ENCODE peak calls at places on chromosomes 13 and 19, in ten cellular contexts. One of them, this sample, is unnamed.

GRCh38 chr19:53172892-53173291 is 14.0 kb upstream of the ZNF347 start:
- DNase-seq in OCI-LY7: no peak
- DNase-seq in cardiac fibroblast: peak
- DNase-seq in GM23338: no peak
- DNase-seq in neural crest cell: no peak
- DNase-seq in H7: no peak
- DNase-seq in HuH-7: no peak
- DNase-seq in endodermal cell: no peak
- DNase-seq in renal cortical epithelial cell: no peak
- DNase-seq in NK-92 treated with Interleukin-12 subunit alpha and Interleukin-12 subunit beta, amount 100 ng/mL, for 24 hours: no peak
- DNase-seq in this sample: no peak

GRCh38 chr19:2770055-2771013 is 12.7 kb downstream of the SGTA start:
- DNase-seq in NK-92 treated with Interleukin-12 subunit alpha and Interleukin-12 subunit beta, amount 100 ng/mL, for 24 hours: no peak
- DNase-seq in HuH-7: no peak
- DNase-seq in GM23338: no peak
- DNase-seq in endodermal cell: no peak
- DNase-seq in cardiac fibroblast: peak
- DNase-seq in H7: peak
- DNase-seq in renal cortical epithelial cell: no peak
- DNase-seq in neural crest cell: no peak
- DNase-seq in OCI-LY7: no peak
- DNase-seq in this sample: peak

GRCh38 chr13:109846185-109846584 is 59.8 kb upstream of the IRS2 start:
- DNase-seq in renal cortical epithelial cell: no peak
- DNase-seq in endodermal cell: no peak
- DNase-seq in GM23338: no peak
- DNase-seq in H7: no peak
- DNase-seq in NK-92 treated with Interleukin-12 subunit alpha and Interleukin-12 subunit beta, amount 100 ng/mL, for 24 hours: no peak
- DNase-seq in neural crest cell: no peak
- DNase-seq in cardiac fibroblast: no peak
- DNase-seq in OCI-LY7: no peak
- DNase-seq in HuH-7: no peak
- DNase-seq in this sample: no peak

GRCh38 chr19:17385878-17386611 is 8.0 kb downstream of the CCDC194 start:
- DNase-seq in GM23338: peak
- DNase-seq in neural crest cell: peak
- DNase-seq in renal cortical epithelial cell: peak
- DNase-seq in HuH-7: peak
- DNase-seq in cardiac fibroblast: peak
- DNase-seq in endodermal cell: peak
- DNase-seq in NK-92 treated with Interleukin-12 subunit alpha and Interleukin-12 subunit beta, amount 100 ng/mL, for 24 hours: peak
- DNase-seq in OCI-LY7: peak
- DNase-seq in H7: peak
- DNase-seq in this sample: peak

GRCh38 chr13:20191902-20192469 is 752 bp downstream of the GJB2 start:
- DNase-seq in neural crest cell: no peak
- DNase-seq in GM23338: peak
- DNase-seq in OCI-LY7: no peak
- DNase-seq in endodermal cell: peak
- DNase-seq in NK-92 treated with Interleukin-12 subunit alpha and Interleukin-12 subunit beta, amount 100 ng/mL, for 24 hours: no peak
- DNase-seq in HuH-7: peak
- DNase-seq in renal cortical epithelial cell: peak
- DNase-seq in cardiac fibroblast: peak
- DNase-seq in H7: peak
- DNase-seq in this sample: no peak

GRCh38 chr19:14113762-14114414 is 3.7 kb downstream of the PRKACA start:
- DNase-seq in OCI-LY7: peak
- DNase-seq in NK-92 treated with Interleukin-12 subunit alpha and Interleukin-12 subunit beta, amount 100 ng/mL, for 24 hours: no peak
- DNase-seq in H7: peak
- DNase-seq in endodermal cell: peak
- DNase-seq in GM23338: peak
- DNase-seq in renal cortical epithelial cell: no peak
- DNase-seq in HuH-7: no peak
- DNase-seq in neural crest cell: peak
- DNase-seq in cardiac fibroblast: no peak
- DNase-seq in this sample: peak

GRCh38 chr13:80462567-80462966 is 121.6 kb upstream of the SPRY2 start:
- DNase-seq in H7: no peak
- DNase-seq in endodermal cell: no peak
- DNase-seq in cardiac fibroblast: no peak
- DNase-seq in GM23338: no peak
- DNase-seq in OCI-LY7: no peak
- DNase-seq in NK-92 treated with Interleukin-12 subunit alpha and Interleukin-12 subunit beta, amount 100 ng/mL, for 24 hours: no peak
- DNase-seq in neural crest cell: no peak
- DNase-seq in renal cortical epithelial cell: no peak
- DNase-seq in HuH-7: no peak
- DNase-seq in this sample: peak

GRCh38 chr19:13692096-13692495 is 72.2 kb upstream of the MRI1 start:
- DNase-seq in cardiac fibroblast: peak
- DNase-seq in HuH-7: no peak
- DNase-seq in neural crest cell: no peak
- DNase-seq in H7: no peak
- DNase-seq in renal cortical epithelial cell: peak
- DNase-seq in NK-92 treated with Interleukin-12 subunit alpha and Interleukin-12 subunit beta, amount 100 ng/mL, for 24 hours: no peak
- DNase-seq in OCI-LY7: no peak
- DNase-seq in endodermal cell: no peak
- DNase-seq in GM23338: no peak
- DNase-seq in this sample: no peak

GRCh38 chr13:110194456-110194855 is 112.5 kb downstream of the COL4A1 start:
- DNase-seq in H7: no peak
- DNase-seq in neural crest cell: no peak
- DNase-seq in renal cortical epithelial cell: no peak
- DNase-seq in OCI-LY7: no peak
- DNase-seq in NK-92 treated with Interleukin-12 subunit alpha and Interleukin-12 subunit beta, amount 100 ng/mL, for 24 hours: no peak
- DNase-seq in endodermal cell: no peak
- DNase-seq in HuH-7: no peak
- DNase-seq in GM23338: no peak
- DNase-seq in cardiac fibroblast: peak
- DNase-seq in this sample: no peak

GRCh38 chr13:30033681-30034447 is 183.4 kb upstream of the UBL3 start:
- DNase-seq in HuH-7: no peak
- DNase-seq in GM23338: no peak
- DNase-seq in H7: no peak
- DNase-seq in cardiac fibroblast: peak
- DNase-seq in endodermal cell: peak
- DNase-seq in neural crest cell: no peak
- DNase-seq in OCI-LY7: no peak
- DNase-seq in renal cortical epithelial cell: peak
- DNase-seq in NK-92 treated with Interleukin-12 subunit alpha and Interleukin-12 subunit beta, amount 100 ng/mL, for 24 hours: no peak
- DNase-seq in this sample: peak

GRCh38 chr13:44048326-44048725 is 168.6 kb downstream of the LACC1 start:
- DNase-seq in neural crest cell: no peak
- DNase-seq in endodermal cell: no peak
- DNase-seq in cardiac fibroblast: peak
- DNase-seq in H7: no peak
- DNase-seq in renal cortical epithelial cell: no peak
- DNase-seq in NK-92 treated with Interleukin-12 subunit alpha and Interleukin-12 subunit beta, amount 100 ng/mL, for 24 hours: no peak
- DNase-seq in GM23338: no peak
- DNase-seq in HuH-7: no peak
- DNase-seq in OCI-LY7: no peak
- DNase-seq in this sample: peak

GRCh38 chr13:27712421-27712820 is 79.9 kb upstream of the GSX1 start:
- DNase-seq in H7: no peak
- DNase-seq in renal cortical epithelial cell: peak
- DNase-seq in neural crest cell: no peak
- DNase-seq in NK-92 treated with Interleukin-12 subunit alpha and Interleukin-12 subunit beta, amount 100 ng/mL, for 24 hours: no peak
- DNase-seq in HuH-7: peak
- DNase-seq in GM23338: no peak
- DNase-seq in endodermal cell: no peak
- DNase-seq in cardiac fibroblast: peak
- DNase-seq in OCI-LY7: peak
- DNase-seq in this sample: no peak

GRCh38 chr13:20528451-20528850 is 2.8 kb upstream of the CRYL1 start:
- DNase-seq in GM23338: no peak
- DNase-seq in OCI-LY7: no peak
- DNase-seq in endodermal cell: no peak
- DNase-seq in H7: no peak
- DNase-seq in HuH-7: no peak
- DNase-seq in cardiac fibroblast: no peak
- DNase-seq in neural crest cell: no peak
- DNase-seq in renal cortical epithelial cell: no peak
- DNase-seq in NK-92 treated with Interleukin-12 subunit alpha and Interleukin-12 subunit beta, amount 100 ng/mL, for 24 hours: no peak
- DNase-seq in this sample: no peak

GRCh38 chr19:40806385-40807146 is 7.6 kb downstream of the EGLN2 start:
- DNase-seq in H7: peak
- DNase-seq in renal cortical epithelial cell: peak
- DNase-seq in HuH-7: peak
- DNase-seq in GM23338: peak
- DNase-seq in neural crest cell: peak
- DNase-seq in cardiac fibroblast: peak
- DNase-seq in NK-92 treated with Interleukin-12 subunit alpha and Interleukin-12 subunit beta, amount 100 ng/mL, for 24 hours: no peak
- DNase-seq in OCI-LY7: peak
- DNase-seq in endodermal cell: peak
- DNase-seq in this sample: peak

GRCh38 chr13:109101550-109102144 is 472.2 kb downstream of the MYO16 start:
- DNase-seq in neural crest cell: no peak
- DNase-seq in endodermal cell: no peak
- DNase-seq in cardiac fibroblast: no peak
- DNase-seq in H7: no peak
- DNase-seq in OCI-LY7: no peak
- DNase-seq in HuH-7: no peak
- DNase-seq in GM23338: no peak
- DNase-seq in NK-92 treated with Interleukin-12 subunit alpha and Interleukin-12 subunit beta, amount 100 ng/mL, for 24 hours: no peak
- DNase-seq in renal cortical epithelial cell: no peak
- DNase-seq in this sample: no peak

GRCh38 chr13:93721483-93721882 is 494.9 kb downstream of the GPC6 start:
- DNase-seq in OCI-LY7: no peak
- DNase-seq in GM23338: no peak
- DNase-seq in HuH-7: no peak
- DNase-seq in neural crest cell: no peak
- DNase-seq in H7: no peak
- DNase-seq in renal cortical epithelial cell: no peak
- DNase-seq in cardiac fibroblast: no peak
- DNase-seq in endodermal cell: no peak
- DNase-seq in NK-92 treated with Interleukin-12 subunit alpha and Interleukin-12 subunit beta, amount 100 ng/mL, for 24 hours: no peak
- DNase-seq in this sample: no peak

GRCh38 chr13:29693297-29693945 is 97.9 kb upstream of the SLC7A1 start:
- DNase-seq in cardiac fibroblast: no peak
- DNase-seq in renal cortical epithelial cell: no peak
- DNase-seq in GM23338: no peak
- DNase-seq in NK-92 treated with Interleukin-12 subunit alpha and Interleukin-12 subunit beta, amount 100 ng/mL, for 24 hours: no peak
- DNase-seq in neural crest cell: no peak
- DNase-seq in HuH-7: no peak
- DNase-seq in endodermal cell: no peak
- DNase-seq in OCI-LY7: no peak
- DNase-seq in H7: no peak
- DNase-seq in this sample: no peak

GRCh38 chr19:46607441-46607841 is 6.3 kb downstream of the CALM3 start:
- DNase-seq in endodermal cell: peak
- DNase-seq in cardiac fibroblast: no peak
- DNase-seq in H7: peak
- DNase-seq in NK-92 treated with Interleukin-12 subunit alpha and Interleukin-12 subunit beta, amount 100 ng/mL, for 24 hours: no peak
- DNase-seq in OCI-LY7: no peak
- DNase-seq in neural crest cell: no peak
- DNase-seq in GM23338: no peak
- DNase-seq in HuH-7: no peak
- DNase-seq in renal cortical epithelial cell: no peak
- DNase-seq in this sample: no peak

GRCh38 chr13:37011002-37011401 is 10.4 kb downstream of the EXOSC8 start:
- DNase-seq in HuH-7: no peak
- DNase-seq in GM23338: no peak
- DNase-seq in endodermal cell: no peak
- DNase-seq in NK-92 treated with Interleukin-12 subunit alpha and Interleukin-12 subunit beta, amount 100 ng/mL, for 24 hours: no peak
- DNase-seq in cardiac fibroblast: no peak
- DNase-seq in renal cortical epithelial cell: no peak
- DNase-seq in H7: no peak
- DNase-seq in neural crest cell: no peak
- DNase-seq in OCI-LY7: no peak
- DNase-seq in this sample: peak

GRCh38 chr19:2775556-2776430 is 7.3 kb downstream of the SGTA start:
- DNase-seq in endodermal cell: no peak
- DNase-seq in OCI-LY7: no peak
- DNase-seq in H7: no peak
- DNase-seq in neural crest cell: no peak
- DNase-seq in renal cortical epithelial cell: peak
- DNase-seq in cardiac fibroblast: peak
- DNase-seq in HuH-7: no peak
- DNase-seq in GM23338: no peak
- DNase-seq in NK-92 treated with Interleukin-12 subunit alpha and Interleukin-12 subunit beta, amount 100 ng/mL, for 24 hours: no peak
- DNase-seq in this sample: peak

GRCh38 chr13:94708031-94708571 is 4.2 kb downstream of the SOX21 start:
- DNase-seq in cardiac fibroblast: no peak
- DNase-seq in endodermal cell: peak
- DNase-seq in renal cortical epithelial cell: no peak
- DNase-seq in HuH-7: no peak
- DNase-seq in GM23338: peak
- DNase-seq in OCI-LY7: no peak
- DNase-seq in NK-92 treated with Interleukin-12 subunit alpha and Interleukin-12 subunit beta, amount 100 ng/mL, for 24 hours: no peak
- DNase-seq in neural crest cell: peak
- DNase-seq in H7: peak
- DNase-seq in this sample: no peak

GRCh38 chr13:60402022-60402421 is 5.0 kb downstream of the TDRD3 start:
- DNase-seq in endodermal cell: no peak
- DNase-seq in neural crest cell: no peak
- DNase-seq in H7: no peak
- DNase-seq in NK-92 treated with Interleukin-12 subunit alpha and Interleukin-12 subunit beta, amount 100 ng/mL, for 24 hours: no peak
- DNase-seq in cardiac fibroblast: no peak
- DNase-seq in GM23338: no peak
- DNase-seq in HuH-7: no peak
- DNase-seq in OCI-LY7: no peak
- DNase-seq in renal cortical epithelial cell: peak
- DNase-seq in this sample: no peak

GRCh38 chr13:67023088-67023893 is 206.8 kb downstream of the PCDH9 start:
- DNase-seq in HuH-7: no peak
- DNase-seq in endodermal cell: no peak
- DNase-seq in renal cortical epithelial cell: peak
- DNase-seq in H7: no peak
- DNase-seq in cardiac fibroblast: peak
- DNase-seq in NK-92 treated with Interleukin-12 subunit alpha and Interleukin-12 subunit beta, amount 100 ng/mL, for 24 hours: no peak
- DNase-seq in GM23338: peak
- DNase-seq in neural crest cell: no peak
- DNase-seq in OCI-LY7: peak
- DNase-seq in this sample: no peak

GRCh38 chr19:29823581-29824330 is 12.0 kb downstream of the CCNE1 start:
- DNase-seq in HuH-7: no peak
- DNase-seq in neural crest cell: no peak
- DNase-seq in NK-92 treated with Interleukin-12 subunit alpha and Interleukin-12 subunit beta, amount 100 ng/mL, for 24 hours: no peak
- DNase-seq in renal cortical epithelial cell: no peak
- DNase-seq in endodermal cell: peak
- DNase-seq in H7: no peak
- DNase-seq in cardiac fibroblast: no peak
- DNase-seq in OCI-LY7: no peak
- DNase-seq in GM23338: no peak
- DNase-seq in this sample: no peak

GRCh38 chr19:13094771-13095392 is 7.8 kb downstream of the LYL1 start:
- DNase-seq in cardiac fibroblast: no peak
- DNase-seq in NK-92 treated with Interleukin-12 subunit alpha and Interleukin-12 subunit beta, amount 100 ng/mL, for 24 hours: no peak
- DNase-seq in endodermal cell: peak
- DNase-seq in HuH-7: no peak
- DNase-seq in GM23338: peak
- DNase-seq in neural crest cell: no peak
- DNase-seq in renal cortical epithelial cell: no peak
- DNase-seq in H7: peak
- DNase-seq in OCI-LY7: peak
- DNase-seq in this sample: no peak

GRCh38 chr19:10603084-10603872 is 16.2 kb upstream of the AP1M2 start:
- DNase-seq in H7: peak
- DNase-seq in endodermal cell: peak
- DNase-seq in OCI-LY7: peak
- DNase-seq in cardiac fibroblast: peak
- DNase-seq in neural crest cell: no peak
- DNase-seq in HuH-7: no peak
- DNase-seq in renal cortical epithelial cell: no peak
- DNase-seq in NK-92 treated with Interleukin-12 subunit alpha and Interleukin-12 subunit beta, amount 100 ng/mL, for 24 hours: peak
- DNase-seq in GM23338: peak
- DNase-seq in this sample: no peak

GRCh38 chr19:952049-952679 is 26.3 kb downstream of the ARID3A start:
- DNase-seq in endodermal cell: no peak
- DNase-seq in neural crest cell: no peak
- DNase-seq in OCI-LY7: no peak
- DNase-seq in HuH-7: no peak
- DNase-seq in H7: no peak
- DNase-seq in GM23338: no peak
- DNase-seq in renal cortical epithelial cell: no peak
- DNase-seq in cardiac fibroblast: no peak
- DNase-seq in NK-92 treated with Interleukin-12 subunit alpha and Interleukin-12 subunit beta, amount 100 ng/mL, for 24 hours: no peak
- DNase-seq in this sample: no peak

GRCh38 chr13:113922412-113923118 is 51.3 kb downstream of the C13orf46 start:
- DNase-seq in H7: no peak
- DNase-seq in HuH-7: no peak
- DNase-seq in cardiac fibroblast: peak
- DNase-seq in GM23338: no peak
- DNase-seq in NK-92 treated with Interleukin-12 subunit alpha and Interleukin-12 subunit beta, amount 100 ng/mL, for 24 hours: no peak
- DNase-seq in endodermal cell: peak
- DNase-seq in OCI-LY7: no peak
- DNase-seq in neural crest cell: no peak
- DNase-seq in renal cortical epithelial cell: no peak
- DNase-seq in this sample: no peak

This sample was measured in MV-4-11.